ENCODE peak calls at places on chromosomes 16 and 17, in six cellular contexts. D, L, M, F, I and Y are unnamed samples.

GRCh38 chr16:87443031-87443430 is 49.8 kb downstream of the ZCCHC14 start:
- DNase-seq in D (no peak), L (no peak), M (no peak), F (no peak), I (no peak), Y (no peak)

GRCh38 chr17:7716901-7717755 is at the start of gene DNAH2:
- DNase-seq in D (peak; percentile 69), L (peak; percentile 98), M (peak; percentile 98), F (peak; percentile 71), I (peak; percentile 77), Y (peak; percentile 77)

GRCh38 chr17:50200447-50201225 is 795 bp downstream of the COL1A1 start:
- DNase-seq in D (peak; percentile 92), L (peak; percentile 96), M (peak; percentile 96), F (peak; percentile 89), I (peak; percentile 94), Y (peak; percentile 95)

GRCh38 chr16:84027607-84028006 is 15.0 kb downstream of the SLC38A8 start:
- DNase-seq in D (no peak), L (no peak), M (no peak), F (no peak), I (no peak), Y (no peak)

GRCh38 chr16:67228905-67229304 is 2.0 kb downstream of the TMEM208 start:
- DNase-seq in D (no peak), L (no peak), M (no peak), F (no peak), I (no peak), Y (no peak)

GRCh38 chr16:87273471-87274030 is 43.6 kb downstream of the C16orf95 start:
- DNase-seq in D (no peak), L (no peak), M (no peak), F (no peak), I (no peak), Y (no peak)

GRCh38 chr16:50309527-50310307 is 43.4 kb downstream of the ADCY7 start:
- DNase-seq in D (no peak), L (no peak), M (no peak), F (no peak), I (peak; percentile 24), Y (no peak)

GRCh38 chr17:62392908-62393307 is 12.6 kb downstream of the EFCAB3 start:
- DNase-seq in D (no peak), L (no peak), M (no peak), F (no peak), I (no peak), Y (no peak)

GRCh38 chr17:80902197-80903019 is 89.2 kb upstream of the CHMP6 start:
- DNase-seq in D (no peak), L (no peak), M (no peak), F (no peak), I (no peak), Y (no peak)

GRCh38 chr16:65618335-65618734 is 496.5 kb upstream of the CDH11 start:
- DNase-seq in D (no peak), L (no peak), M (no peak), F (no peak), I (no peak), Y (no peak)
- TF ChIP-seq CTCF in D (no peak), L (no peak), M (no peak), F (no peak), I (no peak), Y (no peak)

DNA sequence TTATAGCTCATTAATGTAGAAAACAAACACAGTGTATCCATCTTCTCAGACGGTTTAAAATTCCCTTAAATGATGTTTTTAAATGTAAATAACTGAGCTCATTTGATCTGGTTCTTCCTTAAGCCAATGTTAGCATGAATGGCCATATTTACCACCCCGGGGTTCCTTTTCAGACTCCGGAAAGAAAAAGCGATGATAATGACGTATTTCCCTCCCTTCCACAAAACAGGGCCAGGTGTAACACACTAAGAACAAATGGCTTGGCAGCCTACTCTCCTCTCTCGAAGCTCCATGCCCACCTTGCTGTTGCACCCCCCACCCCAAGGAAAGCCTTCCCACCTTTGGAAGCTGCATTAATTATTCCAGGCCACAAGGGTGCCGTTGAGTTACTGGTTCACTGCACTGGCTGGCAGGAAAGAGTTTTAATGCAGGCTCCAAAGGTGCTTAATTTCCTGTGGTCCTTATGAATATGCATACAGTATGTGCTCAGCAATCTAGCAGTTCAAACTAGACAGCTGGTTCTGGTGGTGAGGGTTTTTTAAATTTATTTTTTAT is 378.9 kb downstream of the WWOX start:
- DNase-seq in D (no peak), L (peak; percentile 69), M (peak; percentile 30), F (no peak), I (no peak), Y (no peak)
- TF ChIP-seq CTCF in D (no peak), L (peak; percentile 47), M (peak; percentile 32), F (peak; percentile 8), I (no peak), Y (no peak)

GRCh38 chr16:68592466-68593337 is 52.4 kb upstream of the CDH3 start:
- DNase-seq in D (no peak), L (no peak), M (no peak), F (no peak), I (no peak), Y (no peak)
- TF ChIP-seq CTCF in D (no peak), L (peak; percentile 54), M (peak; percentile 26), F (peak; percentile 9), I (no peak), Y (no peak)

GRCh38 chr17:44197980-44198720 is 1.5 kb downstream of the ATXN7L3 start:
- DNase-seq in D (peak; percentile 60), L (no peak), M (peak; percentile 45), F (peak; percentile 67), I (no peak), Y (peak; percentile 56)
- TF ChIP-seq CTCF in D (no peak), L (no peak), M (no peak), F (peak; percentile 16), I (no peak), Y (no peak)

GRCh38 chr16:75820672-75821071 is 94.4 kb upstream of the CPHXL start:
- DNase-seq in D (no peak), L (peak; percentile 43), M (no peak), F (no peak), I (no peak), Y (no peak)

GRCh38 chr16:75818491-75818890 is 92.2 kb upstream of the CPHXL start:
- DNase-seq in D (no peak), L (no peak), M (no peak), F (no peak), I (no peak), Y (no peak)

DNA sequence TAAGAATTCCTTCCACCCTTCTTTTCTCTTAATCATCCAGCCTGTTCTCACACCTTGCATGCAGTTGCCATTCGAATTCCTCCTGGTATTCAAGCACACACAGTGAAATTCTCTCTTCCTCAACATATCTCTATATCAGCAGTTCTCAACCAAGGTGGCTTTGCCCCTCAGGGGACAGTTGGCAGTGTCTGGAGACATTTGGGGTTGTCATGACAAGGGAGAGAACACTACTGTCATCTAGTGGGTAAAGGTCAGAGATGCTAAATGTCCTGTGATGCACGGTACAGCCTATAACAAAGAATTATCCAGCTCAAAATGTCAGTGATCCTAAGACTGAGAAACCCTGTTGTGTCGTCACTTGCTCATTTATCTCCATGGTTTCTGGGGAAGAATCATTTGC is 94.8 kb upstream of the CPHXL start:
- DNase-seq in D (no peak), L (no peak), M (no peak), F (no peak), I (no peak), Y (no peak)
- TF ChIP-seq CTCF in D (no peak), L (no peak), M (no peak), F (no peak), I (no peak), Y (no peak)

GRCh38 chr17:58375811-58376210 is 23.8 kb upstream of the SUPT4H1 start:
- DNase-seq in D (peak; percentile 52), L (peak; percentile 57), M (no peak), F (no peak), I (no peak), Y (no peak)
- TF ChIP-seq CTCF in D (no peak), L (no peak), M (no peak), F (no peak), I (no peak), Y (no peak)